ENCODE peak calls at places on chromosomes 3 and 15, in six cellular contexts. Z is uterus; M is tibial artery; Q is thyroid gland; Y is effector memory CD4-positive, alpha-beta T cell; B is gastrocnemius medialis. W is an unnamed sample.

GRCh38 chr3:65888980-65889706 is 149.6 kb downstream of the MAGI1 start:
- DNase-seq in Q (no peak), Z (no peak), Y (no peak), B (no peak), M (peak), W (no peak)

GRCh38 chr3:115415246-115415645 is 208.1 kb upstream of the GAP43 start:
- DNase-seq in Z (no peak), B (no peak), Y (no peak), Q (no peak), M (no peak), W (no peak)

GRCh38 chr3:129051776-129052400 is 8.7 kb upstream of the GP9 start:
- DNase-seq in Q (peak), B (no peak), Z (no peak), Y (no peak), M (peak), W (no peak)

GRCh38 chr3:14602804-14603644 is 48.5 kb upstream of the CCDC174 start:
- DNase-seq in Y (no peak), B (no peak), Z (no peak), Q (no peak), M (peak), W (no peak)

GRCh38 chr3:178665747-178666146 is 129.5 kb downstream of the KCNMB2 start:
- DNase-seq in M (no peak), B (no peak), Q (no peak), Y (no peak), Z (no peak), W (no peak)

GRCh38 chr3:174023445-174023844 is 625.9 kb downstream of the NLGN1 start:
- DNase-seq in B (no peak), Z (no peak), Q (no peak), Y (no peak), M (no peak), W (no peak)

GRCh38 chr3:156674911-156675743 is 737 bp downstream of the TIPARP start:
- DNase-seq in Y (peak), M (peak), Z (peak), B (peak), Q (peak), W (no peak)

GRCh38 chr15:78360426-78360825 is 20.3 kb downstream of the CRABP1 start:
- DNase-seq in Y (no peak), M (peak), Q (peak), Z (no peak), B (peak), W (no peak)

GRCh38 chr3:170275832-170276231 is 53.6 kb downstream of the PRKCI start:
- DNase-seq in Z (no peak), Q (no peak), M (no peak), Y (no peak), B (no peak), W (no peak)

GRCh38 chr3:52237659-52238172 is 1.2 kb downstream of the TWF2 start:
- DNase-seq in Z (peak), M (peak), Q (peak), Y (no peak), B (peak), W (no peak)

GRCh38 chr3:71671176-71671845 is 53.9 kb downstream of the EIF4E3 start:
- DNase-seq in B (no peak), M (no peak), Z (no peak), Y (no peak), Q (no peak), W (no peak)

GRCh38 chr3:6644070-6644929 is 216.6 kb upstream of the GRM7 start:
- DNase-seq in Q (no peak), Y (no peak), Z (no peak), B (no peak), M (no peak), W (no peak)

GRCh38 chr3:170714151-170714550 is 128.3 kb upstream of the SLC7A14 start:
- DNase-seq in M (no peak), B (no peak), Y (no peak), Q (no peak), Z (no peak), W (no peak)

GRCh38 chr3:100756441-100756840 is 47.1 kb downstream of the TFG start:
- DNase-seq in B (no peak), Q (peak), M (no peak), Z (no peak), Y (no peak), W (no peak)

GRCh38 chr3:90091557-90091956 is 984.1 kb downstream of the EPHA3 start:
- DNase-seq in Q (peak), B (no peak), Y (no peak), Z (no peak), M (no peak), W (peak)

GRCh38 chr15:75149911-75150709 is 51.6 kb upstream of the C15orf39 start:
- DNase-seq in B (no peak), Q (no peak), Z (no peak), Y (no peak), M (no peak), W (no peak)

GRCh38 chr3:58102371-58102750 is 94.1 kb downstream of the FLNB start:
- DNase-seq in Y (no peak), Q (no peak), B (no peak), Z (no peak), M (no peak), W (no peak)

GRCh38 chr15:100001405-100001804 is 268.2 kb upstream of the LYSMD4 start:
- DNase-seq in B (no peak), Q (no peak), M (peak), Y (no peak), Z (no peak), W (no peak)

GRCh38 chr3:11274743-11275142 is 2.5 kb downstream of the ATG7 start:
- DNase-seq in Q (no peak), B (no peak), Z (no peak), M (no peak), Y (no peak), W (no peak)

GRCh38 chr3:70488816-70489215 is 176.4 kb upstream of the MDFIC2 start:
- DNase-seq in Q (no peak), M (no peak), Y (no peak), Z (no peak), B (no peak), W (no peak)

GRCh38 chr3:64463981-64464380 is 223.8 kb downstream of the ADAMTS9 start:
- DNase-seq in M (no peak), Z (no peak), Q (no peak), Y (no peak), B (no peak), W (no peak)

GRCh38 chr15:56049577-56049976 is 56.2 kb upstream of the NEDD4 start:
- DNase-seq in Q (no peak), B (no peak), Y (no peak), Z (no peak), M (no peak), W (no peak)

GRCh38 chr3:138060792-138061191 is 50.8 kb downstream of the CLDN18 start:
- DNase-seq in Z (no peak), Q (no peak), B (no peak), M (no peak), Y (no peak), W (no peak)

GRCh38 chr15:60326824-60327654 is 70.7 kb downstream of the ANXA2 start:
- DNase-seq in M (no peak), Y (peak), B (no peak), Q (peak), Z (no peak), W (peak)

GRCh38 chr15:52080031-52080430 is 32.5 kb downstream of the BCL2L10 start:
- DNase-seq in Q (peak), M (no peak), B (no peak), Y (no peak), Z (no peak), W (no peak)

GRCh38 chr3:18445421-18446066 is 20.4 kb upstream of the SATB1 start:
- DNase-seq in Y (peak), B (no peak), Z (peak), M (no peak), Q (peak), W (no peak)

GRCh38 chr3:197029511-197030167 is at the start of gene MELTF:
- DNase-seq in Z (peak), Q (peak), Y (peak), B (no peak), M (no peak), W (no peak)

GRCh38 chr3:189967254-189967865 is 153.3 kb downstream of the P3H2 start:
- DNase-seq in Q (no peak), B (no peak), Z (no peak), M (no peak), Y (no peak), W (peak)

GRCh38 chr3:39211332-39212130 is 19.1 kb upstream of the XIRP1 start:
- DNase-seq in Y (no peak), M (no peak), B (no peak), Z (no peak), Q (no peak), W (no peak)

GRCh38 chr3:129063841-129064482 is 3.4 kb downstream of the GP9 start:
- DNase-seq in B (no peak), Y (no peak), M (no peak), Z (no peak), Q (peak), W (no peak)

GRCh38 chr15:63519041-63519440 is 14.6 kb downstream of the USP3 start:
- DNase-seq in Z (no peak), Y (no peak), B (no peak), Q (no peak), M (no peak), W (no peak)

GRCh38 chr3:40477671-40478070 is 749 bp downstream of the ZNF619 start:
- DNase-seq in B (no peak), Z (no peak), Q (no peak), Y (no peak), M (no peak), W (no peak)

GRCh38 chr15:65783872-65784271 is 8.2 kb downstream of the DENND4A start:
- DNase-seq in B (no peak), Q (no peak), Z (no peak), Y (no peak), M (no peak), W (no peak)

GRCh38 chr15:33215941-33216872 is 21.7 kb upstream of the FMN1 start:
- DNase-seq in M (no peak), Z (no peak), Y (no peak), Q (no peak), B (no peak), W (no peak)

GRCh38 chr3:18046531-18046930 is 304.1 kb upstream of the TBC1D5 start:
- DNase-seq in B (no peak), Q (no peak), Y (no peak), M (no peak), Z (no peak), W (no peak)

GRCh38 chr3:157475921-157476395 is 27.3 kb downstream of the VEPH1 start:
- DNase-seq in Q (no peak), Y (no peak), B (no peak), Z (no peak), M (no peak), W (no peak)

GRCh38 chr3:58564456-58565160 is 12.6 kb downstream of the FAM107A start:
- DNase-seq in Y (no peak), Q (no peak), B (no peak), M (peak), Z (no peak), W (no peak)

GRCh38 chr15:96629501-96629900 is 299.0 kb downstream of the NR2F2 start:
- DNase-seq in Z (peak), Q (peak), B (no peak), Y (no peak), M (peak), W (no peak)

GRCh38 chr3:136671921-136672320 is 80.3 kb downstream of the STAG1 start:
- DNase-seq in B (no peak), Q (no peak), Z (no peak), Y (no peak), M (no peak), W (no peak)

GRCh38 chr3:77535116-77535515 is 495.2 kb downstream of the ROBO2 start:
- DNase-seq in Z (no peak), B (no peak), M (no peak), Q (no peak), Y (no peak), W (no peak)

GRCh38 chr3:77526573-77526972 is 486.7 kb downstream of the ROBO2 start:
- DNase-seq in Z (no peak), Q (no peak), M (no peak), Y (no peak), B (no peak), W (no peak)

GRCh38 chr3:77536038-77536775 is 496.3 kb downstream of the ROBO2 start:
- DNase-seq in B (no peak), Z (no peak), Q (no peak), Y (no peak), M (no peak), W (no peak)

GRCh38 chr3:77529522-77529921 is 489.6 kb downstream of the ROBO2 start:
- DNase-seq in Z (no peak), B (no peak), Y (no peak), Q (no peak), M (no peak), W (no peak)

DNA sequence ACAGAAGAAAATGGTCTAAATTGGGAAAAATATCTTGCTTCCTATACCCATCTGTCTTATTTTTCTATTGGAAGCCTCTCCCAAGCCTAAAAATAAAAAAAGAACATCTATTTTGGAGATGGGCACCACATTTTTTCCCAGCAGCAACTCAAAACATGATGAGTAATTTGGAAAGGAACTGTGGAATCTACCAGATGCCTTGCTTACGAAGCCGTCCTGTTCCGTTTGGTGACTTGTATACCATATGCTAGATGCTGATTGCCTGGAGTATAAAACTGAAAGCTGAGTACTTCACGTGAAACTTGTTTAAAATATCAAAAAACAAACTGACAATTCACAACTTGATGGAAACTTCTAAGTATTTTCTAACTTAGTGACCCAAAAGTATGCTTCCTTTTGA is 491.0 kb downstream of the ROBO2 start:
- DNase-seq in M (no peak), Y (no peak), Z (no peak), Q (no peak), B (no peak), W (no peak)
- H3K4me3 ChIP-seq in M (peak), Y (no peak), Z (no peak), Q (no peak), B (no peak), W (no peak)

GRCh38 chr3:16994842-16995535 is 110.2 kb downstream of the PLCL2 start:
- DNase-seq in Q (no peak), Z (no peak), B (no peak), M (no peak), Y (no peak), W (no peak)
- H3K27ac ChIP-seq in Q (no peak), Z (no peak), B (peak), M (no peak), Y (no peak), W (no peak)

GRCh38 chr3:148697311-148698189 is at the start of gene AGTR1:
- DNase-seq in M (peak), Z (peak), Q (peak), Y (no peak), B (peak), W (no peak)
- H3K4me3 ChIP-seq in M (peak), Z (peak), Q (no peak), Y (no peak), B (peak), W (peak)

GRCh38 chr3:16896820-16897219 is 12.1 kb downstream of the PLCL2 start:
- DNase-seq in Z (no peak), B (no peak), M (no peak), Y (no peak), Q (no peak), W (no peak)
- H3K27ac ChIP-seq in Z (no peak), B (peak), M (no peak), Y (no peak), Q (no peak), W (no peak)

GRCh38 chr3:195914648-195915473 is 6.5 kb upstream of the TNK2 start:
- DNase-seq in Z (peak), Q (peak), B (peak), M (peak), Y (peak), W (peak)
- H3K4me3 ChIP-seq in Z (no peak), Q (no peak), B (no peak), M (no peak), Y (no peak), W (peak)

DNA sequence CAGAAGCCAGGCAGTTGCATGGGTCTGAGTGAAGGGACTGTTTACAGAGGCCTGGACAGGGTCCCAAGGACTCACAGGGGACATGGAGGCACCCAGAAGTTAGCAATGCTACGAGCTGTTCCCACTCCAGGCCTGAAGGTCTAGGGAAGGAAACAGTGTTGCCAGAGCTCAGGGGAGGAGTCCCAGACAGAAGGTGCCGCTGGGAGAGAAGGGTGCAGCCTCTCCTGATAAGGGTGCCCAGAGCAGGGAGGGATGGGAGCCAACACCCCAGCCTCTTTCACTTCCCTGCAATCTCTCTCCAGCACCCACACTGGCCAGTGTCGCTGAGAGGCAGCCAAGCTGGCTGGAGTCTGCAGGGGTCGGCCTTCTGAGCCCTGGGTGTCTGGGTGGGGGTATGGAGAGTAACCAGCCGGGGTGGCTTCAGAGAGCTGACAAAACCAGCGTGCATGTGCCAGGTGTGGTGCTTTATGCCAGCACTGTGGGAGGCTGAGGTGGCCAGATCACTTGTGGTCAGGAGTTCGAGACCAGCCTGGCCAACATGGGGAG is 61.2 kb upstream of the PRR23E start:
- DNase-seq in M (peak), Y (no peak), Z (no peak), B (no peak), Q (no peak), W (no peak)
- H3K27ac ChIP-seq in M (no peak), Y (no peak), Z (no peak), B (no peak), Q (no peak), W (no peak)

GRCh38 chr3:48594431-48595049 is 589 bp downstream of the COL7A1 start:
- DNase-seq in Z (no peak), B (no peak), M (no peak), Y (no peak), Q (no peak), W (no peak)
- H3K4me3 ChIP-seq in Z (peak), B (peak), M (peak), Y (no peak), Q (no peak), W (peak)